ENCODE peak calls at places on chromosomes 6 and 20, in seven cellular contexts. One of them, this sample, is unnamed.

GRCh38 chr20:57685134-57685851 is 24.5 kb downstream of the PMEPA1 start:
- DNase-seq in omental fat pad: no peak
- DNase-seq in cardiac fibroblast: no peak
- DNase-seq in kidney tubule cell: no peak
- DNase-seq in fibroblast of the conjunctiva: no peak
- DNase-seq in activated T-helper 1 cell treated with anti-CD3 and anti-CD28 coated beads, Interleukin-2, amount 50 U/mL, for 16 hours: no peak
- DNase-seq in fibroblast of the aortic adventitia: no peak
- DNase-seq in this sample: no peak

GRCh38 chr20:20744170-20744725 is 31.8 kb upstream of the RALGAPA2 start:
- DNase-seq in omental fat pad: no peak
- DNase-seq in cardiac fibroblast: no peak
- DNase-seq in kidney tubule cell: no peak
- DNase-seq in fibroblast of the conjunctiva: no peak
- DNase-seq in activated T-helper 1 cell treated with anti-CD3 and anti-CD28 coated beads, Interleukin-2, amount 50 U/mL, for 16 hours: no peak
- DNase-seq in fibroblast of the aortic adventitia: no peak
- DNase-seq in this sample: no peak

GRCh38 chr6:158853072-158853871 is 34.1 kb upstream of the EZR start:
- DNase-seq in omental fat pad: peak
- DNase-seq in cardiac fibroblast: peak
- DNase-seq in kidney tubule cell: peak
- DNase-seq in fibroblast of the conjunctiva: peak
- DNase-seq in activated T-helper 1 cell treated with anti-CD3 and anti-CD28 coated beads, Interleukin-2, amount 50 U/mL, for 16 hours: peak
- DNase-seq in fibroblast of the aortic adventitia: peak
- DNase-seq in this sample: peak

GRCh38 chr6:85422996-85423395 is 26.9 kb upstream of the NT5E start:
- DNase-seq in omental fat pad: no peak
- DNase-seq in cardiac fibroblast: no peak
- DNase-seq in kidney tubule cell: no peak
- DNase-seq in fibroblast of the conjunctiva: no peak
- DNase-seq in activated T-helper 1 cell treated with anti-CD3 and anti-CD28 coated beads, Interleukin-2, amount 50 U/mL, for 16 hours: no peak
- DNase-seq in fibroblast of the aortic adventitia: no peak
- DNase-seq in this sample: no peak

GRCh38 chr20:62198496-62198895 is 15.7 kb downstream of the MTG2 start:
- DNase-seq in omental fat pad: no peak
- DNase-seq in cardiac fibroblast: no peak
- DNase-seq in kidney tubule cell: no peak
- DNase-seq in fibroblast of the conjunctiva: no peak
- DNase-seq in activated T-helper 1 cell treated with anti-CD3 and anti-CD28 coated beads, Interleukin-2, amount 50 U/mL, for 16 hours: no peak
- DNase-seq in fibroblast of the aortic adventitia: no peak
- DNase-seq in this sample: no peak

GRCh38 chr6:54194067-54194466 is 82.8 kb downstream of the MLIP start:
- DNase-seq in omental fat pad: no peak
- DNase-seq in cardiac fibroblast: peak
- DNase-seq in kidney tubule cell: peak
- DNase-seq in fibroblast of the conjunctiva: no peak
- DNase-seq in activated T-helper 1 cell treated with anti-CD3 and anti-CD28 coated beads, Interleukin-2, amount 50 U/mL, for 16 hours: no peak
- DNase-seq in fibroblast of the aortic adventitia: peak
- DNase-seq in this sample: no peak

GRCh38 chr6:150676339-150676738 is 76.7 kb downstream of the PLEKHG1 start:
- DNase-seq in omental fat pad: no peak
- DNase-seq in cardiac fibroblast: no peak
- DNase-seq in kidney tubule cell: no peak
- DNase-seq in fibroblast of the conjunctiva: no peak
- DNase-seq in activated T-helper 1 cell treated with anti-CD3 and anti-CD28 coated beads, Interleukin-2, amount 50 U/mL, for 16 hours: no peak
- DNase-seq in fibroblast of the aortic adventitia: no peak
- DNase-seq in this sample: no peak

GRCh38 chr6:168721571-168721970 is 280.6 kb downstream of the SMOC2 start:
- DNase-seq in omental fat pad: no peak
- DNase-seq in cardiac fibroblast: no peak
- DNase-seq in kidney tubule cell: no peak
- DNase-seq in fibroblast of the conjunctiva: no peak
- DNase-seq in activated T-helper 1 cell treated with anti-CD3 and anti-CD28 coated beads, Interleukin-2, amount 50 U/mL, for 16 hours: no peak
- DNase-seq in fibroblast of the aortic adventitia: no peak
- DNase-seq in this sample: no peak

GRCh38 chr20:38345643-38346042 is 639 bp upstream of the LBP start:
- DNase-seq in omental fat pad: no peak
- DNase-seq in cardiac fibroblast: no peak
- DNase-seq in kidney tubule cell: no peak
- DNase-seq in fibroblast of the conjunctiva: no peak
- DNase-seq in activated T-helper 1 cell treated with anti-CD3 and anti-CD28 coated beads, Interleukin-2, amount 50 U/mL, for 16 hours: no peak
- DNase-seq in fibroblast of the aortic adventitia: no peak
- DNase-seq in this sample: no peak

GRCh38 chr6:18545726-18546125 is 158.6 kb downstream of the RNF144B start:
- DNase-seq in omental fat pad: no peak
- DNase-seq in cardiac fibroblast: peak
- DNase-seq in kidney tubule cell: no peak
- DNase-seq in fibroblast of the conjunctiva: no peak
- DNase-seq in activated T-helper 1 cell treated with anti-CD3 and anti-CD28 coated beads, Interleukin-2, amount 50 U/mL, for 16 hours: no peak
- DNase-seq in fibroblast of the aortic adventitia: peak
- DNase-seq in this sample: no peak

GRCh38 chr20:57522380-57522973 is 2.5 kb downstream of the CTCFL start:
- DNase-seq in omental fat pad: no peak
- DNase-seq in cardiac fibroblast: no peak
- DNase-seq in kidney tubule cell: no peak
- DNase-seq in fibroblast of the conjunctiva: no peak
- DNase-seq in activated T-helper 1 cell treated with anti-CD3 and anti-CD28 coated beads, Interleukin-2, amount 50 U/mL, for 16 hours: no peak
- DNase-seq in fibroblast of the aortic adventitia: no peak
- DNase-seq in this sample: no peak

GRCh38 chr20:63461364-63461763 is 11.1 kb downstream of the KCNQ2 start:
- DNase-seq in omental fat pad: no peak
- DNase-seq in cardiac fibroblast: no peak
- DNase-seq in kidney tubule cell: peak
- DNase-seq in fibroblast of the conjunctiva: no peak
- DNase-seq in activated T-helper 1 cell treated with anti-CD3 and anti-CD28 coated beads, Interleukin-2, amount 50 U/mL, for 16 hours: no peak
- DNase-seq in fibroblast of the aortic adventitia: no peak
- DNase-seq in this sample: no peak

GRCh38 chr6:49913656-49914055 is 47.3 kb upstream of the CRISP1 start:
- DNase-seq in omental fat pad: no peak
- DNase-seq in cardiac fibroblast: no peak
- DNase-seq in kidney tubule cell: no peak
- DNase-seq in fibroblast of the conjunctiva: no peak
- DNase-seq in activated T-helper 1 cell treated with anti-CD3 and anti-CD28 coated beads, Interleukin-2, amount 50 U/mL, for 16 hours: no peak
- DNase-seq in fibroblast of the aortic adventitia: no peak
- DNase-seq in this sample: no peak

GRCh38 chr6:81623106-81623834 is 129.2 kb downstream of the TENT5A start:
- DNase-seq in omental fat pad: no peak
- DNase-seq in cardiac fibroblast: no peak
- DNase-seq in kidney tubule cell: no peak
- DNase-seq in fibroblast of the conjunctiva: no peak
- DNase-seq in activated T-helper 1 cell treated with anti-CD3 and anti-CD28 coated beads, Interleukin-2, amount 50 U/mL, for 16 hours: no peak
- DNase-seq in fibroblast of the aortic adventitia: peak
- DNase-seq in this sample: no peak

GRCh38 chr20:19915111-19915798 is 101.9 kb upstream of the NAA20 start:
- DNase-seq in omental fat pad: no peak
- DNase-seq in cardiac fibroblast: peak
- DNase-seq in kidney tubule cell: no peak
- DNase-seq in fibroblast of the conjunctiva: no peak
- DNase-seq in activated T-helper 1 cell treated with anti-CD3 and anti-CD28 coated beads, Interleukin-2, amount 50 U/mL, for 16 hours: no peak
- DNase-seq in fibroblast of the aortic adventitia: no peak
- DNase-seq in this sample: no peak

GRCh38 chr6:168137024-168137423 is 58.0 kb upstream of the FRMD1 start:
- DNase-seq in omental fat pad: no peak
- DNase-seq in cardiac fibroblast: no peak
- DNase-seq in kidney tubule cell: no peak
- DNase-seq in fibroblast of the conjunctiva: no peak
- DNase-seq in activated T-helper 1 cell treated with anti-CD3 and anti-CD28 coated beads, Interleukin-2, amount 50 U/mL, for 16 hours: no peak
- DNase-seq in fibroblast of the aortic adventitia: no peak
- DNase-seq in this sample: no peak

GRCh38 chr6:133313068-133313467 is 71.9 kb downstream of the EYA4 start:
- DNase-seq in omental fat pad: no peak
- DNase-seq in cardiac fibroblast: no peak
- DNase-seq in kidney tubule cell: no peak
- DNase-seq in fibroblast of the conjunctiva: no peak
- DNase-seq in activated T-helper 1 cell treated with anti-CD3 and anti-CD28 coated beads, Interleukin-2, amount 50 U/mL, for 16 hours: no peak
- DNase-seq in fibroblast of the aortic adventitia: no peak
- DNase-seq in this sample: no peak

GRCh38 chr6:82651845-82652333 is 288.3 kb downstream of the TPBG start:
- DNase-seq in omental fat pad: no peak
- DNase-seq in cardiac fibroblast: no peak
- DNase-seq in kidney tubule cell: peak
- DNase-seq in fibroblast of the conjunctiva: no peak
- DNase-seq in activated T-helper 1 cell treated with anti-CD3 and anti-CD28 coated beads, Interleukin-2, amount 50 U/mL, for 16 hours: no peak
- DNase-seq in fibroblast of the aortic adventitia: no peak
- DNase-seq in this sample: no peak

GRCh38 chr6:133376743-133377142 is 135.6 kb downstream of the EYA4 start:
- DNase-seq in omental fat pad: no peak
- DNase-seq in cardiac fibroblast: no peak
- DNase-seq in kidney tubule cell: no peak
- DNase-seq in fibroblast of the conjunctiva: no peak
- DNase-seq in activated T-helper 1 cell treated with anti-CD3 and anti-CD28 coated beads, Interleukin-2, amount 50 U/mL, for 16 hours: no peak
- DNase-seq in fibroblast of the aortic adventitia: no peak
- DNase-seq in this sample: no peak

GRCh38 chr6:167817729-167818128 is 9.0 kb upstream of the AFDN start:
- DNase-seq in omental fat pad: no peak
- DNase-seq in cardiac fibroblast: no peak
- DNase-seq in kidney tubule cell: peak
- DNase-seq in fibroblast of the conjunctiva: no peak
- DNase-seq in activated T-helper 1 cell treated with anti-CD3 and anti-CD28 coated beads, Interleukin-2, amount 50 U/mL, for 16 hours: no peak
- DNase-seq in fibroblast of the aortic adventitia: no peak
- DNase-seq in this sample: no peak

GRCh38 chr6:524803-525202 is 132.1 kb downstream of the HUS1B start:
- DNase-seq in omental fat pad: no peak
- DNase-seq in cardiac fibroblast: no peak
- DNase-seq in kidney tubule cell: no peak
- DNase-seq in fibroblast of the conjunctiva: no peak
- DNase-seq in activated T-helper 1 cell treated with anti-CD3 and anti-CD28 coated beads, Interleukin-2, amount 50 U/mL, for 16 hours: no peak
- DNase-seq in fibroblast of the aortic adventitia: no peak
- DNase-seq in this sample: no peak

GRCh38 chr6:156998824-156999330 is 221.7 kb downstream of the ARID1B start:
- DNase-seq in omental fat pad: no peak
- DNase-seq in cardiac fibroblast: no peak
- DNase-seq in kidney tubule cell: no peak
- DNase-seq in fibroblast of the conjunctiva: no peak
- DNase-seq in activated T-helper 1 cell treated with anti-CD3 and anti-CD28 coated beads, Interleukin-2, amount 50 U/mL, for 16 hours: no peak
- DNase-seq in fibroblast of the aortic adventitia: no peak
- DNase-seq in this sample: no peak

GRCh38 chr20:1010659-1011058 is 8.5 kb upstream of the RSPO4 start:
- DNase-seq in omental fat pad: no peak
- DNase-seq in cardiac fibroblast: no peak
- DNase-seq in kidney tubule cell: no peak
- DNase-seq in fibroblast of the conjunctiva: no peak
- DNase-seq in activated T-helper 1 cell treated with anti-CD3 and anti-CD28 coated beads, Interleukin-2, amount 50 U/mL, for 16 hours: no peak
- DNase-seq in fibroblast of the aortic adventitia: no peak
- DNase-seq in this sample: no peak

GRCh38 chr6:27775796-27776184 is 136.4 kb downstream of the OR2B2 start:
- DNase-seq in omental fat pad: no peak
- DNase-seq in cardiac fibroblast: no peak
- DNase-seq in kidney tubule cell: peak
- DNase-seq in fibroblast of the conjunctiva: no peak
- DNase-seq in activated T-helper 1 cell treated with anti-CD3 and anti-CD28 coated beads, Interleukin-2, amount 50 U/mL, for 16 hours: no peak
- DNase-seq in fibroblast of the aortic adventitia: no peak
- DNase-seq in this sample: no peak

GRCh38 chr20:35305682-35306556 is 13.7 kb upstream of the FAM83C start:
- DNase-seq in omental fat pad: peak
- DNase-seq in cardiac fibroblast: peak
- DNase-seq in kidney tubule cell: peak
- DNase-seq in fibroblast of the conjunctiva: peak
- DNase-seq in activated T-helper 1 cell treated with anti-CD3 and anti-CD28 coated beads, Interleukin-2, amount 50 U/mL, for 16 hours: peak
- DNase-seq in fibroblast of the aortic adventitia: peak
- DNase-seq in this sample: peak

GRCh38 chr20:48826064-48826463 is 1.7 kb downstream of the PREX1 start:
- DNase-seq in omental fat pad: no peak
- DNase-seq in cardiac fibroblast: no peak
- DNase-seq in kidney tubule cell: no peak
- DNase-seq in fibroblast of the conjunctiva: no peak
- DNase-seq in activated T-helper 1 cell treated with anti-CD3 and anti-CD28 coated beads, Interleukin-2, amount 50 U/mL, for 16 hours: no peak
- DNase-seq in fibroblast of the aortic adventitia: no peak
- DNase-seq in this sample: no peak

GRCh38 chr20:19849341-19850189 is 91.5 kb downstream of the RIN2 start:
- DNase-seq in omental fat pad: no peak
- DNase-seq in cardiac fibroblast: no peak
- DNase-seq in kidney tubule cell: no peak
- DNase-seq in fibroblast of the conjunctiva: no peak
- DNase-seq in activated T-helper 1 cell treated with anti-CD3 and anti-CD28 coated beads, Interleukin-2, amount 50 U/mL, for 16 hours: no peak
- DNase-seq in fibroblast of the aortic adventitia: peak
- DNase-seq in this sample: no peak

GRCh38 chr6:33451606-33452005 is 2.8 kb upstream of the ZBTB9 start:
- DNase-seq in omental fat pad: no peak
- DNase-seq in cardiac fibroblast: no peak
- DNase-seq in kidney tubule cell: no peak
- DNase-seq in fibroblast of the conjunctiva: no peak
- DNase-seq in activated T-helper 1 cell treated with anti-CD3 and anti-CD28 coated beads, Interleukin-2, amount 50 U/mL, for 16 hours: no peak
- DNase-seq in fibroblast of the aortic adventitia: no peak
- DNase-seq in this sample: no peak

GRCh38 chr20:61426361-61426760 is 174.3 kb downstream of the CDH4 start:
- DNase-seq in omental fat pad: no peak
- DNase-seq in cardiac fibroblast: no peak
- DNase-seq in kidney tubule cell: no peak
- DNase-seq in fibroblast of the conjunctiva: no peak
- DNase-seq in activated T-helper 1 cell treated with anti-CD3 and anti-CD28 coated beads, Interleukin-2, amount 50 U/mL, for 16 hours: no peak
- DNase-seq in fibroblast of the aortic adventitia: no peak
- DNase-seq in this sample: no peak

GRCh38 chr6:170367241-170367640 is 60.7 kb downstream of the FAM120B start:
- DNase-seq in omental fat pad: no peak
- DNase-seq in cardiac fibroblast: no peak
- DNase-seq in kidney tubule cell: no peak
- DNase-seq in fibroblast of the conjunctiva: no peak
- DNase-seq in activated T-helper 1 cell treated with anti-CD3 and anti-CD28 coated beads, Interleukin-2, amount 50 U/mL, for 16 hours: no peak
- DNase-seq in fibroblast of the aortic adventitia: no peak
- DNase-seq in this sample: no peak

GRCh38 chr6:40631760-40632159 is 44.6 kb upstream of the LRFN2 start:
- DNase-seq in omental fat pad: no peak
- DNase-seq in cardiac fibroblast: no peak
- DNase-seq in kidney tubule cell: no peak
- DNase-seq in fibroblast of the conjunctiva: no peak
- DNase-seq in activated T-helper 1 cell treated with anti-CD3 and anti-CD28 coated beads, Interleukin-2, amount 50 U/mL, for 16 hours: no peak
- DNase-seq in fibroblast of the aortic adventitia: no peak
- DNase-seq in this sample: no peak

GRCh38 chr20:58835231-58835630 is 15.5 kb downstream of the GNAS-AS1 start:
- DNase-seq in omental fat pad: no peak
- DNase-seq in cardiac fibroblast: no peak
- DNase-seq in kidney tubule cell: no peak
- DNase-seq in fibroblast of the conjunctiva: no peak
- DNase-seq in activated T-helper 1 cell treated with anti-CD3 and anti-CD28 coated beads, Interleukin-2, amount 50 U/mL, for 16 hours: no peak
- DNase-seq in fibroblast of the aortic adventitia: no peak
- DNase-seq in this sample: no peak

GRCh38 chr20:41395669-41396664 is 29.3 kb upstream of the EMILIN3 start:
- DNase-seq in omental fat pad: no peak
- DNase-seq in cardiac fibroblast: no peak
- DNase-seq in kidney tubule cell: no peak
- DNase-seq in fibroblast of the conjunctiva: no peak
- DNase-seq in activated T-helper 1 cell treated with anti-CD3 and anti-CD28 coated beads, Interleukin-2, amount 50 U/mL, for 16 hours: no peak
- DNase-seq in fibroblast of the aortic adventitia: no peak
- DNase-seq in this sample: no peak

This sample was measured in stimulated activated naive CD8-positive, alpha-beta T cell treated with anti-CD3 and anti-CD28 coated beads, Interleukin-15, amount 100 ng/mL, for 72 hours.